ENCODE peak calls at places on chromosomes 4 and X, in nine cellular contexts. One of them, this sample, is unnamed.

GRCh38 chr4:176320340-176320975 is 692 bp downstream of the SPCS3 start:
- DNase-seq in CD8-positive, alpha-beta T cell: peak
- DNase-seq in cardiac muscle cell: peak
- DNase-seq in A549: peak
- DNase-seq in OCI-LY7: peak
- DNase-seq in right atrium auricular region: peak
- DNase-seq in astrocyte: peak
- DNase-seq in CD4-positive, alpha-beta T cell: peak
- DNase-seq in left lung: peak
- DNase-seq in this sample: peak

GRCh38 chr4:100517864-100518341 is at the start of gene EMCN:
- DNase-seq in left lung: no peak
- DNase-seq in CD4-positive, alpha-beta T cell: no peak
- DNase-seq in astrocyte: no peak
- DNase-seq in OCI-LY7: no peak
- DNase-seq in cardiac muscle cell: peak
- DNase-seq in CD8-positive, alpha-beta T cell: no peak
- DNase-seq in A549: no peak
- DNase-seq in right atrium auricular region: peak
- DNase-seq in this sample: no peak

GRCh38 chr4:25103423-25103822 is 56.8 kb downstream of the SEPSECS start:
- DNase-seq in OCI-LY7: no peak
- DNase-seq in left lung: no peak
- DNase-seq in astrocyte: no peak
- DNase-seq in cardiac muscle cell: peak
- DNase-seq in CD8-positive, alpha-beta T cell: no peak
- DNase-seq in CD4-positive, alpha-beta T cell: no peak
- DNase-seq in A549: no peak
- DNase-seq in right atrium auricular region: no peak
- DNase-seq in this sample: no peak

GRCh38 chr4:73727685-73728084 is 12.7 kb upstream of the CXCL8 start:
- DNase-seq in astrocyte: no peak
- DNase-seq in CD8-positive, alpha-beta T cell: no peak
- DNase-seq in CD4-positive, alpha-beta T cell: no peak
- DNase-seq in left lung: peak
- DNase-seq in A549: no peak
- DNase-seq in right atrium auricular region: no peak
- DNase-seq in cardiac muscle cell: no peak
- DNase-seq in OCI-LY7: no peak
- DNase-seq in this sample: no peak

GRCh38 chr4:142778430-142778829 is 67.7 kb downstream of the INPP4B start:
- DNase-seq in OCI-LY7: no peak
- DNase-seq in CD8-positive, alpha-beta T cell: no peak
- DNase-seq in cardiac muscle cell: peak
- DNase-seq in astrocyte: peak
- DNase-seq in left lung: no peak
- DNase-seq in A549: no peak
- DNase-seq in CD4-positive, alpha-beta T cell: no peak
- DNase-seq in right atrium auricular region: no peak
- DNase-seq in this sample: no peak

GRCh38 chr4:27123050-27123768 is 262.6 kb downstream of the STIM2 start:
- DNase-seq in CD8-positive, alpha-beta T cell: no peak
- DNase-seq in right atrium auricular region: no peak
- DNase-seq in left lung: no peak
- DNase-seq in CD4-positive, alpha-beta T cell: no peak
- DNase-seq in OCI-LY7: no peak
- DNase-seq in A549: no peak
- DNase-seq in cardiac muscle cell: no peak
- DNase-seq in astrocyte: no peak
- DNase-seq in this sample: peak

GRCh38 chrX:21004835-21005234 is 369.4 kb upstream of the CNKSR2 start:
- DNase-seq in A549: peak
- DNase-seq in astrocyte: peak
- DNase-seq in left lung: no peak
- DNase-seq in right atrium auricular region: no peak
- DNase-seq in CD4-positive, alpha-beta T cell: no peak
- DNase-seq in cardiac muscle cell: no peak
- DNase-seq in CD8-positive, alpha-beta T cell: no peak
- DNase-seq in OCI-LY7: no peak
- DNase-seq in this sample: no peak

GRCh38 chrX:1111543-1112300 is 100.7 kb downstream of the CRLF2 start:
- DNase-seq in A549: no peak
- DNase-seq in right atrium auricular region: no peak
- DNase-seq in OCI-LY7: peak
- DNase-seq in astrocyte: no peak
- DNase-seq in CD8-positive, alpha-beta T cell: no peak
- DNase-seq in cardiac muscle cell: no peak
- DNase-seq in CD4-positive, alpha-beta T cell: no peak
- DNase-seq in left lung: no peak
- DNase-seq in this sample: no peak

GRCh38 chr4:38782452-38783108 is at the start of gene TLR10:
- DNase-seq in left lung: no peak
- DNase-seq in astrocyte: peak
- DNase-seq in A549: peak
- DNase-seq in cardiac muscle cell: peak
- DNase-seq in CD8-positive, alpha-beta T cell: no peak
- DNase-seq in CD4-positive, alpha-beta T cell: peak
- DNase-seq in right atrium auricular region: no peak
- DNase-seq in OCI-LY7: peak
- DNase-seq in this sample: no peak

GRCh38 chrX:39779952-39780783 is 317.6 kb downstream of the BCOR start:
- DNase-seq in CD8-positive, alpha-beta T cell: no peak
- DNase-seq in CD4-positive, alpha-beta T cell: no peak
- DNase-seq in astrocyte: no peak
- DNase-seq in A549: no peak
- DNase-seq in right atrium auricular region: no peak
- DNase-seq in OCI-LY7: no peak
- DNase-seq in cardiac muscle cell: no peak
- DNase-seq in left lung: no peak
- DNase-seq in this sample: no peak

GRCh38 chr4:182776376-182777058 is 140.7 kb downstream of the DCTD start:
- DNase-seq in CD8-positive, alpha-beta T cell: no peak
- DNase-seq in A549: no peak
- DNase-seq in CD4-positive, alpha-beta T cell: no peak
- DNase-seq in left lung: no peak
- DNase-seq in right atrium auricular region: no peak
- DNase-seq in OCI-LY7: no peak
- DNase-seq in cardiac muscle cell: no peak
- DNase-seq in astrocyte: peak
- DNase-seq in this sample: no peak

GRCh38 chr4:154073107-154073817 is 284.4 kb upstream of the SFRP2 start:
- DNase-seq in CD8-positive, alpha-beta T cell: no peak
- DNase-seq in right atrium auricular region: no peak
- DNase-seq in CD4-positive, alpha-beta T cell: no peak
- DNase-seq in astrocyte: peak
- DNase-seq in OCI-LY7: no peak
- DNase-seq in left lung: no peak
- DNase-seq in A549: no peak
- DNase-seq in cardiac muscle cell: peak
- DNase-seq in this sample: no peak

GRCh38 chr4:71814433-71814832 is 30.6 kb upstream of the GC start:
- DNase-seq in CD8-positive, alpha-beta T cell: no peak
- DNase-seq in A549: no peak
- DNase-seq in cardiac muscle cell: no peak
- DNase-seq in OCI-LY7: no peak
- DNase-seq in CD4-positive, alpha-beta T cell: no peak
- DNase-seq in astrocyte: no peak
- DNase-seq in right atrium auricular region: no peak
- DNase-seq in left lung: no peak
- DNase-seq in this sample: no peak

GRCh38 chr4:8534129-8534528 is 46.1 kb upstream of the GPR78 start:
- DNase-seq in CD4-positive, alpha-beta T cell: no peak
- DNase-seq in cardiac muscle cell: peak
- DNase-seq in A549: no peak
- DNase-seq in CD8-positive, alpha-beta T cell: no peak
- DNase-seq in right atrium auricular region: no peak
- DNase-seq in OCI-LY7: no peak
- DNase-seq in left lung: no peak
- DNase-seq in astrocyte: peak
- DNase-seq in this sample: no peak

GRCh38 chr4:187995322-187996207 is at the start of gene ZFP42:
- DNase-seq in left lung: peak
- DNase-seq in CD4-positive, alpha-beta T cell: no peak
- DNase-seq in astrocyte: no peak
- DNase-seq in A549: no peak
- DNase-seq in CD8-positive, alpha-beta T cell: no peak
- DNase-seq in cardiac muscle cell: peak
- DNase-seq in OCI-LY7: no peak
- DNase-seq in right atrium auricular region: no peak
- DNase-seq in this sample: no peak
- H3K27ac ChIP-seq in left lung: no peak
- H3K27ac ChIP-seq in CD4-positive, alpha-beta T cell: no peak
- H3K27ac ChIP-seq in astrocyte: no peak
- H3K27ac ChIP-seq in A549: no peak
- H3K27ac ChIP-seq in CD8-positive, alpha-beta T cell: no peak
- H3K27ac ChIP-seq in cardiac muscle cell: no peak
- H3K27ac ChIP-seq in OCI-LY7: no peak
- H3K27ac ChIP-seq in right atrium auricular region: no peak
- H3K27ac ChIP-seq in this sample: no peak

DNA sequence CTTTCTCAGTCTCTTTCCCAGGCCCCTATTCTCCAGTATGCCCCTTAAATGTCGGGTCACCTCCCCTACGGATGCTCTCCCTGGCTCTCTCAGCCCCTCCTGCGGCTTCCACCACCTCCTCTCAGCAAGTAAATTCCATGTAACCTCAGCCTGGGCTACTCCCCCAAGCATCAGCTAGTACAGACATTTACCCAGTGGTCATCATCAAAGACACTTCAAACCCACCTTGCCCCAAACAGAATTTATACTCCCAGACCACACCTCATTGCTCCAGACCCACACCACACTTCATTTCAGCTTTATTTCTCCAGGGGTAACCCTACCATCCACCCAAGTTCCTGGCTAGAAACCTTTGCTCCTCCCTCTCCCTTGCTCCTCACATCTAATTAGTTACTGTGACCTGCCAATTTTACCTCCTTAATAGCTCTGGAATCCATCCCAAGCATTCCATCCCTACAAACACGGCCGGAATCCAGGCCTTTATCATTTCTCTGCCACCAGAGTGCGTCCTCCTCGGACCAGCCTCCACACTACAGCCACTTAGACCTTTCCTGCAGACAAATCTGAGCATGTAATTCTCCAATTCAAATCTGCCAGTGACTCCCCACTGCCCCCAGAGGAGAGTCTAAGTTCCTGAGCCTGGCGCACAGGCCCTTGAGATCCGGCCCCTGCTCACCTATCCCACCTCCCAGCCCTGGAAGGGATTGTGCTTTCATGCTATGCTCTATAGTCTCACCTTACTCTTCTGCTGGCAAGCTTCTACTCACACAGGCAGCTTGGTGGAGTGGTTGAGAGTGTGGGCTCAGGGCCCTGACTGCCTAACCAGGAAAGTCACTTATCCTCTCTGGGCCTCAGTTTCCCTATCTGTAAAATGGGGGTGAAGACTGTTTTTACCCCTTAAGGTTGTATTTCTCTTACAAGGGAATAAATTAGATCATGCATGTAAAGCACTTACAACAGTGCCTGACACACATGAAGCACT is 31.4 kb downstream of the PJA1 start:
- DNase-seq in astrocyte: peak
- DNase-seq in OCI-LY7: peak
- DNase-seq in CD4-positive, alpha-beta T cell: no peak
- DNase-seq in cardiac muscle cell: peak
- DNase-seq in left lung: no peak
- DNase-seq in right atrium auricular region: no peak
- DNase-seq in CD8-positive, alpha-beta T cell: no peak
- DNase-seq in A549: peak
- DNase-seq in this sample: no peak
- TF ChIP-seq CTCF in astrocyte: peak
- TF ChIP-seq CTCF in OCI-LY7: peak
- TF ChIP-seq CTCF in CD4-positive, alpha-beta T cell: no peak
- TF ChIP-seq CTCF in cardiac muscle cell: peak
- TF ChIP-seq CTCF in left lung: peak
- TF ChIP-seq CTCF in right atrium auricular region: peak
- TF ChIP-seq CTCF in CD8-positive, alpha-beta T cell: no peak
- TF ChIP-seq CTCF in A549: peak
- TF ChIP-seq CTCF in this sample: peak

DNA sequence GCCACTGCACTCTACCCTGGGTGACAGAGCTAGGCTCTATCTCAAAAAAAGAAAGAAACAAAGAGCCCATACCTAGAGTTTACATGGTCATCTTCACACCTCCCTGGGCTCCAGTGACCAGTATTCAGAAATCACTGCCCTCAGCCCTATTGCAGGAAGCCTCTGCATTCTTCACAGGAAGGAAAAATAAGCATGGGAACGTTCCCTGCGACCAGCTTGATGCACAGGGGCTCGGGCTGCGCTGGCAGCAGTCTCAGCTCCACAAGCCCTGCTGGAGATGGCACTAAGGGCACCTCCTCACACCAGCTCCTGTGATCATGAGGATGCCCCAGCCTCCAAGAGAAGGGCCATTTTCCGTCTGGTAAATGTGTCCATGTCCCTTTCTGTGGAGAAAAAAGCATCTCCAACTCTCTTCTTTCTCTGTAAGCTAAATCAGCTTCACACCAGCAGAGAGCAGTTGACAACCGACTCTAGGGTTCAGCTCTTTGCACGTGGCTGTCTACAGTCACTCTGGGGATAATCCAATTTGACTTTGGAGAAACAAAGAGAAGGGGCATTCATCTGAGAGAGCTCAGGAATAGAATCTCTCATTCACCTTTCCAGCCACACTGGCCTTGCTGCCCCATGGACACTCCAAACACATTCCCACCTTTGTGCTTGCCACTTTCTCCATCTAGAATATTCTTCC is 33.1 kb downstream of the LDB2 start:
- DNase-seq in astrocyte: no peak
- DNase-seq in cardiac muscle cell: no peak
- DNase-seq in CD4-positive, alpha-beta T cell: no peak
- DNase-seq in A549: no peak
- DNase-seq in OCI-LY7: no peak
- DNase-seq in right atrium auricular region: no peak
- DNase-seq in CD8-positive, alpha-beta T cell: no peak
- DNase-seq in left lung: no peak
- DNase-seq in this sample: no peak
- H3K27ac ChIP-seq in astrocyte: no peak
- H3K27ac ChIP-seq in cardiac muscle cell: no peak
- H3K27ac ChIP-seq in CD4-positive, alpha-beta T cell: no peak
- H3K27ac ChIP-seq in A549: no peak
- H3K27ac ChIP-seq in OCI-LY7: no peak
- H3K27ac ChIP-seq in right atrium auricular region: peak
- H3K27ac ChIP-seq in CD8-positive, alpha-beta T cell: no peak
- H3K27ac ChIP-seq in left lung: peak
- H3K27ac ChIP-seq in this sample: no peak

GRCh38 chrX:102651242-102651967 is at the start of gene GPRASP1:
- DNase-seq in A549: no peak
- DNase-seq in astrocyte: peak
- DNase-seq in CD4-positive, alpha-beta T cell: peak
- DNase-seq in cardiac muscle cell: peak
- DNase-seq in left lung: peak
- DNase-seq in right atrium auricular region: peak
- DNase-seq in CD8-positive, alpha-beta T cell: peak
- DNase-seq in OCI-LY7: no peak
- DNase-seq in this sample: peak

GRCh38 chrX:102650903-102651241 is 411 bp upstream of the GPRASP1 start:
- DNase-seq in OCI-LY7: no peak
- DNase-seq in CD4-positive, alpha-beta T cell: no peak
- DNase-seq in A549: no peak
- DNase-seq in left lung: no peak
- DNase-seq in right atrium auricular region: no peak
- DNase-seq in CD8-positive, alpha-beta T cell: no peak
- DNase-seq in astrocyte: no peak
- DNase-seq in cardiac muscle cell: no peak
- DNase-seq in this sample: no peak

GRCh38 chrX:102654696-102655095 is 3.4 kb downstream of the GPRASP1 start:
- DNase-seq in right atrium auricular region: no peak
- DNase-seq in A549: no peak
- DNase-seq in CD4-positive, alpha-beta T cell: no peak
- DNase-seq in OCI-LY7: no peak
- DNase-seq in cardiac muscle cell: peak
- DNase-seq in astrocyte: no peak
- DNase-seq in CD8-positive, alpha-beta T cell: no peak
- DNase-seq in left lung: no peak
- DNase-seq in this sample: no peak

GRCh38 chrX:102651968-102652744 is 873 bp downstream of the GPRASP1 start:
- DNase-seq in astrocyte: no peak
- DNase-seq in OCI-LY7: no peak
- DNase-seq in left lung: no peak
- DNase-seq in right atrium auricular region: peak
- DNase-seq in CD4-positive, alpha-beta T cell: peak
- DNase-seq in cardiac muscle cell: peak
- DNase-seq in A549: peak
- DNase-seq in CD8-positive, alpha-beta T cell: peak
- DNase-seq in this sample: peak
- TF ChIP-seq CTCF in astrocyte: peak
- TF ChIP-seq CTCF in OCI-LY7: peak
- TF ChIP-seq CTCF in left lung: peak
- TF ChIP-seq CTCF in right atrium auricular region: peak
- TF ChIP-seq CTCF in CD4-positive, alpha-beta T cell: peak
- TF ChIP-seq CTCF in cardiac muscle cell: peak
- TF ChIP-seq CTCF in A549: peak
- TF ChIP-seq CTCF in CD8-positive, alpha-beta T cell: peak
- TF ChIP-seq CTCF in this sample: peak

This sample was measured in tibial artery.